ENCODE peak calls at places on chromosome 11, in seven cellular contexts. F is epithelial cell of esophagus; M is GDM1; N is activated CD4-positive, alpha-beta T cell treated with anti-CD3 and anti-CD28 coated beads, Interleukin-2, amount 50 U/mL, for 24 hours; O is endothelial cell; T is GM13977; Y is GM10248. B is an unnamed sample.

GRCh38 chr11:115817844-115818565 is 313.8 kb upstream of the CADM1 start:
- DNase-seq in O (no peak), M (no peak), T (no peak), Y (no peak), N (no peak), F (no peak), B (no peak)

GRCh38 chr11:12359761-12360160 is 17.6 kb upstream of the PARVA start:
- DNase-seq in N (no peak), M (no peak), O (no peak), F (no peak), T (no peak), Y (no peak), B (no peak)

GRCh38 chr11:34916810-34917780 is 677 bp downstream of the PDHX start:
- DNase-seq in O (no peak), F (peak; percentile 57), M (no peak), T (peak; percentile 10), N (no peak), Y (no peak), B (no peak)

GRCh38 chr11:12066056-12066798 is 44.2 kb upstream of the MICAL2 start:
- DNase-seq in F (peak; percentile 100), M (no peak), O (no peak), T (no peak), Y (no peak), N (no peak), B (no peak)

GRCh38 chr11:36222755-36223635 is 66.2 kb downstream of the COMMD9 start:
- DNase-seq in F (no peak), T (no peak), Y (no peak), M (no peak), O (no peak), N (no peak), B (no peak)

GRCh38 chr11:120344302-120345004 is 8.2 kb downstream of the ARHGEF12 start:
- DNase-seq in O (no peak), Y (peak; percentile 63), T (peak; percentile 59), F (peak; percentile 47), N (no peak), M (peak; percentile 61), B (peak; percentile 100)

GRCh38 chr11:62013266-62014157 is 46.1 kb upstream of the FTH1 start:
- DNase-seq in O (no peak), M (no peak), T (no peak), F (peak; percentile 78), Y (no peak), N (no peak), B (no peak)

GRCh38 chr11:2093575-2094353 is 45.4 kb downstream of the IGF2 start:
- DNase-seq in T (no peak), M (no peak), Y (no peak), O (no peak), F (peak; percentile 73), N (no peak), B (no peak)

GRCh38 chr11:134879931-134880330 is 467.9 kb upstream of the B3GAT1 start:
- DNase-seq in O (no peak), T (no peak), N (no peak), M (no peak), Y (no peak), F (no peak), B (no peak)

GRCh38 chr11:20438637-20439036 is 51.1 kb downstream of the PRMT3 start:
- DNase-seq in N (no peak), M (no peak), O (no peak), F (no peak), Y (no peak), T (no peak), B (no peak)

GRCh38 chr11:28123151-28123571 is 15.0 kb downstream of the METTL15 start:
- DNase-seq in T (no peak), F (peak; percentile 17), Y (no peak), N (no peak), O (no peak), M (no peak), B (no peak)

GRCh38 chr11:79425463-79425862 is 15.4 kb downstream of the TENM4 start:
- DNase-seq in Y (no peak), O (no peak), M (no peak), T (no peak), F (no peak), N (no peak), B (no peak)

GRCh38 chr11:61543606-61544306 is 35.2 kb downstream of the LRRC10B start:
- DNase-seq in N (no peak), Y (no peak), T (no peak), F (peak; percentile 56), O (no peak), M (no peak), B (no peak)

GRCh38 chr11:74744277-74744676 is 4.4 kb upstream of the RNF169 start:
- DNase-seq in Y (no peak), N (no peak), O (no peak), F (no peak), M (no peak), T (no peak), B (no peak)

GRCh38 chr11:75667831-75668507 is 869 bp downstream of the MAP6 start:
- DNase-seq in F (peak; percentile 28), M (no peak), Y (peak; percentile 57), T (peak; percentile 85), N (no peak), O (peak; percentile 55), B (no peak)

GRCh38 chr11:5625281-5625680 is 480 bp downstream of the TRIM34 start:
- DNase-seq in N (no peak), M (no peak), T (no peak), O (no peak), Y (no peak), F (no peak), B (no peak)

GRCh38 chr11:134356656-134357544 is 25.1 kb downstream of the GLB1L2 start:
- DNase-seq in F (no peak), O (no peak), Y (no peak), M (no peak), T (no peak), N (no peak), B (no peak)

GRCh38 chr11:116590844-116591575 is 181.8 kb downstream of the BUD13 start:
- DNase-seq in Y (no peak), O (no peak), M (no peak), N (no peak), F (no peak), T (no peak), B (no peak)

GRCh38 chr11:22521226-22521625 is 104.4 kb downstream of the FANCF start:
- DNase-seq in N (no peak), O (no peak), T (no peak), Y (no peak), M (no peak), F (peak; percentile 72), B (no peak)

GRCh38 chr11:2302280-2302843 is 549 bp downstream of the TSPAN32 start:
- DNase-seq in N (no peak), F (no peak), O (no peak), Y (no peak), M (no peak), T (no peak), B (no peak)

GRCh38 chr11:125053167-125053566 is 9.9 kb upstream of the SLC37A2 start:
- DNase-seq in N (no peak), M (no peak), Y (no peak), O (no peak), T (no peak), F (peak; percentile 34), B (no peak)

GRCh38 chr11:66880484-66881211 is 23.8 kb downstream of the LRFN4 start:
- DNase-seq in N (no peak), Y (no peak), F (peak; percentile 93), T (no peak), O (no peak), M (no peak), B (no peak)

GRCh38 chr11:11752688-11753087 is 89.1 kb upstream of the USP47 start:
- DNase-seq in M (no peak), Y (no peak), N (no peak), F (peak; percentile 12), O (no peak), T (no peak), B (no peak)

GRCh38 chr11:122642472-122642922 is 13.0 kb upstream of the UBASH3B start:
- DNase-seq in Y (no peak), F (peak; percentile 77), N (no peak), T (no peak), M (no peak), O (no peak), B (no peak)

GRCh38 chr11:104704888-104705287 is 193.4 kb downstream of the CASP12 start:
- DNase-seq in F (no peak), T (no peak), O (no peak), M (no peak), Y (no peak), N (no peak), B (no peak)

GRCh38 chr11:64868904-64869570 is 9.4 kb downstream of the EHD1 start:
- DNase-seq in F (peak; percentile 91), Y (no peak), N (no peak), O (no peak), T (no peak), M (no peak), B (no peak)

GRCh38 chr11:86486261-86487030 is 111.8 kb downstream of the CCDC81 start:
- DNase-seq in N (no peak), Y (no peak), F (no peak), O (no peak), T (no peak), M (peak; percentile 81), B (peak; percentile 74)

GRCh38 chr11:955154-956049 is 29.7 kb downstream of the AP2A2 start:
- DNase-seq in T (no peak), N (no peak), O (no peak), F (peak; percentile 50), Y (no peak), M (no peak), B (no peak)

GRCh38 chr11:48162197-48162886 is 54.3 kb upstream of the OR4B1 start:
- DNase-seq in T (no peak), O (no peak), M (no peak), F (no peak), Y (no peak), N (no peak), B (no peak)

GRCh38 chr11:114166897-114167323 is 107.4 kb downstream of the ZBTB16 start:
- DNase-seq in O (no peak), N (no peak), Y (no peak), M (no peak), T (no peak), F (peak; percentile 85), B (peak; percentile 59)

GRCh38 chr11:69210660-69211035 is 54.9 kb downstream of the SMIM38 start:
- DNase-seq in O (no peak), M (no peak), T (no peak), F (no peak), Y (no peak), N (no peak), B (no peak)

GRCh38 chr11:2178906-2179494 is 7.4 kb upstream of the TH start:
- DNase-seq in F (peak; percentile 93), T (no peak), O (no peak), Y (no peak), N (no peak), M (no peak), B (no peak)

GRCh38 chr11:77558380-77558779 is 31.4 kb upstream of the AQP11 start:
- DNase-seq in Y (no peak), F (no peak), N (no peak), M (no peak), O (no peak), T (no peak), B (no peak)

GRCh38 chr11:61580292-61580888 is 486 bp downstream of the SYT7 start:
- DNase-seq in T (no peak), F (no peak), M (no peak), N (no peak), O (peak; percentile 34), Y (no peak), B (no peak)

GRCh38 chr11:60869451-60869825 is 2.1 kb downstream of the ZP1 start:
- DNase-seq in M (no peak), N (no peak), T (no peak), O (no peak), F (no peak), Y (no peak), B (no peak)

GRCh38 chr11:34825315-34825669 is 90.9 kb downstream of the APIP start:
- DNase-seq in O (no peak), M (no peak), T (no peak), N (no peak), F (peak; percentile 87), Y (no peak), B (no peak)

GRCh38 chr11:63769044-63769718 is 606 bp upstream of the ZFTA start:
- DNase-seq in T (peak; percentile 83), M (no peak), N (peak; percentile 10), Y (peak; percentile 69), F (peak; percentile 51), O (peak; percentile 42), B (no peak)

GRCh38 chr11:19683141-19683805 is 29.4 kb upstream of the NAV2 start:
- DNase-seq in T (no peak), F (no peak), O (no peak), Y (no peak), M (no peak), N (no peak), B (no peak)